ENCODE peak calls at places on chromosome 7, in four cellular contexts. G is K562, V is heart right ventricle, T is IMR-90. P is an unnamed sample.

GRCh38 chr7:30997316-30997715 is 33.6 kb downstream of the GHRHR start:
- DNase-seq in G (no peak), V (no peak), T (peak; percentile 22), P (no peak)

GRCh38 chr7:98300595-98301372 is 19.3 kb downstream of the BRI3 start:
- DNase-seq in G (peak; percentile 50), V (no peak), T (no peak), P (no peak)

GRCh38 chr7:23462846-23463245 is 7.4 kb downstream of the IGF2BP3 start:
- DNase-seq in G (no peak), V (no peak), T (peak; percentile 67), P (no peak)

GRCh38 chr7:158384746-158385145 is 202.9 kb downstream of the PTPRN2 start:
- DNase-seq in G (no peak), V (no peak), T (no peak), P (no peak)

GRCh38 chr7:149280151-149280550 is 18.2 kb downstream of the ZNF783 start:
- DNase-seq in G (no peak), V (no peak), T (no peak), P (peak; percentile 9)

GRCh38 chr7:44257618-44258422 is 57.0 kb downstream of the YKT6 start:
- DNase-seq in G (peak; percentile 85), V (peak; percentile 83), T (peak; percentile 89), P (no peak)

GRCh38 chr7:99766484-99767099 is 17.4 kb downstream of the CYP3A4 start:
- DNase-seq in G (no peak), V (no peak), T (no peak), P (no peak)

GRCh38 chr7:102101111-102101551 is 185.5 kb upstream of the SH2B2 start:
- DNase-seq in G (no peak), V (no peak), T (no peak), P (no peak)

GRCh38 chr7:101814996-101815825 is 2.2 kb upstream of the CUX1 start:
- DNase-seq in G (peak; percentile 81), V (peak; percentile 40), T (peak; percentile 21), P (no peak)

DNA sequence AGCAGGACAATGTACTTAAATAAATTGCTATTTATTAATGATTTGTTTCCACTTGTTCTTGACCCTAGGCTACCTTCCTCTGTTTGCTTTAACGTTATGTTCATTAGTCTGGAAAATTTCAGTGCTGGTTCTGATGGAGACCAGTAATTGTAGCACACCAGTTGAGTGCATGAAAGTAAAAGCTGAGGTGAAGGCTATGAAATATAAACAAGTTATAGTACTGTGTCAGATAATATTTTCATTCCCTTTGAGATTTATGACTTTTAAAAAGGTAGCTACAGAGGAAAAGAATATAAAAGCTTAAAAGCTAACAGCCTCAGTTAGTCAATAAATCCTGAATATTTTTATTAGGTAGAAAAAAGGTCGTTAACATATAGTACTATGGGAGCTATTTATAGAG is 351.7 kb upstream of the ETV1 start:
- DNase-seq in G (no peak), V (no peak), T (no peak), P (no peak)
- TF ChIP-seq CTCF in G (no peak), V (no peak), T (no peak), P (no peak)

DNA sequence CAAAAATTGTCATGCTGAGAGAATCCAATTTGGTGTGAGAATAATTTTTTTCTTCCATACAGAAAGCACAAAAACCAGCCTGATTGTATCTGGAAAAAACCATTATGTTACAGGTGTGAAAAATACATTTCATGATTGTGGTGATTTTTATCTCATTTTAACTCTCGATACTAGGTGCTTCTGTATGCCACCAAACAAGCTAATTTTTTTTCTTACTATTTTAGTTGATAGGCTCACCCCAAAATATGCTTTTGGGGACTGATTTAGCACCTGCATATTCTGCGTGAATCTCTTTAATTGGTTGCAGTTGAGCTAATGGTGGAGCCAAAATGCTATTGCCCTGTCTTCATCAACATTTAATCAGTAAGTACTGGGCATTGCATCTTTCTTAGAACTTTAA is 1.9 kb downstream of the DMTF1 start:
- DNase-seq in G (no peak), V (no peak), T (no peak), P (no peak)
- H3K4me1 ChIP-seq in G (peaks cover 25% of the 10 kb centered on the region), V (peaks cover 58% of the 10 kb centered on the region), T (peaks cover 2% of the 10 kb centered on the region), P (peaks cover 14% of the 10 kb centered on the region)

DNA sequence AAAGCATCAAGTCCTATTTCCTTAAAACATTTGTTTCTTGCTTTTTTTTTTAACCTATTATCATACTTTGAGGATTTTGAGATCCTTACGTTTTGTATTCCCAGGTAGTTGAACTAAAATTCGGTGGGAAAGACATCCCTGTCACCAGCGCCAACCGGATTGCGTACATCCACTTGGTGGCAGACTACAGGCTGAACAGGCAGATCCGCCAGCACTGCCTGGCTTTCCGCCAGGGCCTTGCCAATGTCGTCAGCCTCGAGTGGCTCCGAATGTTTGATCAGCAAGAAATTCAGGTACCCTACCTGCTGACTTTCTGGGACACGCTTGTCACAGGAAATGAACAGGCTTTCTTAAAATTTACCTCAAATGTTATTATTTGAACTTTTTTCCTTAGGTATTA is 83.0 kb upstream of the DNAJB6 start:
- DNase-seq in G (no peak), V (peak; percentile 59), T (no peak), P (peak; percentile 92)
- TF ChIP-seq CTCF in G (no peak), V (peak; percentile 47), T (no peak), P (no peak)

DNA sequence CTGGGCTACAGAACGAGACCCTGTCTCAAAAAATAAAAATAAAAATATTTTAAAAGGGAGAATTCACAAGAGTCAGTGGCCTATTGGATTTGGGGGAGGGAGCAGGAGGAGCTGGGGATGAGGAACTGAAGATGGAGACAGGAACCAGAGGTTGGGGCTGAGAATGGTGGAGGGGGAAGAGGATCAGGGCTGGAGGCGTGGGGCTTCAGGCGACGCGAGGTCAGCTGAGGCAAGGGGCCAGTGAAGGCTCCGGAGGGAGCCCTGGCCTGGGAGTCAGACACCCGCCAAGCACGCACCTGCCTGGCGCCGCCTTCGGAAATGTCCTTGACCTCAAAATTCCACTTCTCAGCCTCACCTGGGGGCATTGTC is 671 bp upstream of the CLEC2L start:
- DNase-seq in G (no peak), V (no peak), T (no peak), P (no peak)
- H3K4me1 ChIP-seq in G (no peaks in the 10 kb centered on the region), V (peaks cover 6% of the 10 kb centered on the region), T (peaks cover 6% of the 10 kb centered on the region), P (no peaks in the 10 kb centered on the region)

DNA sequence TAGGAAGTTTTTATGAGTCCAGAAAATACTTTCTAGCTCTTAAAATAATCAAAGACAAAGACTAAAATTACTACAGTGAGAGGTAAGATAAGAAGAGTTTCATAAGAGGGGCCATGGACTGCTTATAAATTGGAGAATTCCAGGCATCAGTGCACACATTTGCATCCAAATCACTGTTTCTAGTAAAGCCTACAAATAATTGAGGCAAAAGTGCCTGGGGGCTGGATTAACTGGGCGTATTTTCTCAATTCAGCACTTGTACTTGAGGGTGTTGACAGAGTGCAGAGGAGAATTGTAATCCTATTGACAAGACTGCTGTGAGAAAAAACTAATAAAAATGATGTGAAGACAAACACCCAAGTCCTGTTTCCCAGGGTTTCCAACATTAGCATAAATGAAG is 182.3 kb upstream of the CDC14C start:
- DNase-seq in G (no peak), V (no peak), T (no peak), P (no peak)
- TF ChIP-seq CTCF in G (no peak), V (no peak), T (no peak), P (no peak)

GRCh38 chr7:11970132-11970531 is 138.1 kb upstream of the THSD7A start:
- DNase-seq in G (no peak), V (no peak), T (no peak), P (no peak)
- H3K4me1 ChIP-seq in G (no peaks in the 10 kb centered on the region), V (no peaks in the 10 kb centered on the region), T (no peaks in the 10 kb centered on the region), P (no peaks in the 10 kb centered on the region)